ENCODE peak calls at places on chromosome X, in ten cellular contexts. V is RPMI7951; M is GM18507; N is T1000; A is Calu3; I is activated CD4-positive, alpha-beta T cell treated with anti-CD3 and anti-CD28 coated beads, Interleukin-2, amount 50 U/mL, for 24 hours; B is GDM1; D is foreskin fibroblast; O is amniotic stem cell; U is T-helper 9 cell. P is an unnamed sample.

GRCh38 chrX:15165832-15166231 is 104.1 kb downstream of the ASB9 start:
- DNase-seq in A (no peak), B (no peak), N (no peak), M (no peak), V (no peak), D (no peak), U (no peak), I (no peak), O (no peak), P (no peak)

GRCh38 chrX:119618439-119618838 is 12.2 kb upstream of the NKRF start:
- DNase-seq in M (no peak), A (no peak), U (no peak), V (no peak), D (no peak), I (no peak), B (peak), N (no peak), O (no peak), P (no peak)

GRCh38 chrX:1853447-1853846 is 238.6 kb downstream of the ASMT start:
- DNase-seq in O (no peak), V (no peak), M (no peak), N (no peak), A (no peak), D (no peak), U (no peak), I (no peak), B (no peak), P (no peak)

GRCh38 chrX:95754411-95754810 is 930.2 kb upstream of the DIAPH2 start:
- DNase-seq in O (no peak), M (no peak), V (peak), B (no peak), I (no peak), N (no peak), U (no peak), D (peak), A (no peak), P (no peak)

GRCh38 chrX:129585691-129586090 is 45.6 kb downstream of the OCRL start:
- DNase-seq in B (no peak), N (no peak), A (no peak), D (no peak), O (no peak), V (no peak), U (no peak), M (no peak), I (no peak), P (no peak)

GRCh38 chrX:106955004-106955772 is 35.0 kb downstream of the CLDN2 start:
- DNase-seq in M (no peak), U (no peak), N (no peak), V (no peak), A (no peak), I (no peak), D (peak), O (no peak), B (no peak), P (no peak)

GRCh38 chrX:39293203-39293602 is 491.9 kb downstream of the MID1IP1 start:
- DNase-seq in V (no peak), I (no peak), A (no peak), U (no peak), M (no peak), N (no peak), B (no peak), D (no peak), O (no peak), P (no peak)

GRCh38 chrX:102129473-102129872 is 4.0 kb downstream of the TCEAL2 start:
- DNase-seq in U (no peak), V (peak), A (no peak), D (peak), M (no peak), N (no peak), B (no peak), O (no peak), I (no peak), P (no peak)

GRCh38 chrX:153992180-153992579 is 19.6 kb downstream of the TMEM187 start:
- DNase-seq in O (no peak), A (no peak), I (no peak), N (no peak), B (no peak), M (no peak), U (no peak), V (no peak), D (no peak), P (no peak)

GRCh38 chrX:150429577-150429976 is 66.5 kb downstream of the MAMLD1 start:
- DNase-seq in M (no peak), N (no peak), D (peak), O (no peak), A (no peak), U (no peak), B (no peak), V (peak), I (no peak), P (no peak)

GRCh38 chrX:154368630-154369452 is 5.6 kb downstream of the FLNA start:
- DNase-seq in V (peak), A (peak), N (peak), O (peak), B (peak), D (peak), M (no peak), I (peak), U (peak), P (peak)

GRCh38 chrX:118480172-118480571 is 15.4 kb upstream of the DOCK11 start:
- DNase-seq in N (no peak), I (no peak), B (no peak), V (no peak), O (no peak), U (no peak), A (no peak), D (no peak), M (no peak), P (no peak)

GRCh38 chrX:40772290-40772689 is 36.9 kb upstream of the MED14 start:
- DNase-seq in V (peak), M (no peak), N (peak), O (no peak), U (no peak), B (no peak), A (no peak), I (no peak), D (peak), P (no peak)

GRCh38 chrX:37905436-37906147 is 58.2 kb upstream of the DYNLT3 start:
- DNase-seq in B (no peak), N (peak), M (no peak), O (no peak), I (no peak), D (peak), A (peak), U (peak), V (peak), P (peak)

GRCh38 chrX:110851780-110852179 is 56.2 kb upstream of the CHRDL1 start:
- DNase-seq in I (no peak), M (no peak), N (no peak), B (no peak), V (peak), O (no peak), D (peak), U (no peak), A (peak), P (no peak)

GRCh38 chrX:133523526-133523925 is 108.2 kb upstream of the GPC4 start:
- DNase-seq in V (no peak), D (no peak), O (no peak), B (no peak), I (no peak), A (no peak), U (no peak), M (no peak), N (no peak), P (no peak)

GRCh38 chrX:130085551-130085986 is 24.7 kb downstream of the ELF4 start:
- DNase-seq in O (no peak), A (no peak), I (no peak), N (no peak), D (peak), V (peak), M (no peak), U (no peak), B (peak), P (no peak)

GRCh38 chrX:17559728-17560379 is 177.4 kb upstream of the SCML1 start:
- DNase-seq in B (no peak), V (peak), I (no peak), N (peak), D (peak), M (no peak), O (peak), U (no peak), A (peak), P (no peak)

GRCh38 chrX:129115104-129115503 is 408.2 kb downstream of the SMARCA1 start:
- DNase-seq in U (no peak), O (no peak), M (no peak), D (no peak), I (no peak), A (peak), N (no peak), V (no peak), B (peak), P (no peak)

GRCh38 chrX:38500886-38501285 is 60.5 kb upstream of the TSPAN7 start:
- DNase-seq in U (no peak), A (no peak), D (no peak), V (no peak), I (no peak), M (no peak), B (no peak), N (no peak), O (no peak), P (no peak)

GRCh38 chrX:21305799-21306336 is 68.3 kb upstream of the CNKSR2 start:
- DNase-seq in D (no peak), O (no peak), V (no peak), B (no peak), N (no peak), M (no peak), U (no peak), A (no peak), I (no peak), P (no peak)

GRCh38 chrX:2631743-2632532 is 59.2 kb upstream of the CD99 start:
- DNase-seq in N (no peak), I (no peak), O (no peak), A (no peak), U (no peak), B (no peak), V (no peak), D (no peak), M (no peak), P (no peak)

GRCh38 chrX:17531500-17531899 is 156.5 kb downstream of the NHS start:
- DNase-seq in O (no peak), A (no peak), N (no peak), V (no peak), B (no peak), D (no peak), U (no peak), I (no peak), M (no peak), P (no peak)

GRCh38 chrX:119677654-119677981 is 15.3 kb downstream of the SEPTIN6 start:
- DNase-seq in I (no peak), U (no peak), N (no peak), A (no peak), M (no peak), O (no peak), B (no peak), V (no peak), D (no peak), P (no peak)

GRCh38 chrX:19739683-19740082 is 147.7 kb downstream of the SH3KBP1 start:
- DNase-seq in I (peak), V (peak), O (peak), A (peak), U (peak), B (peak), N (peak), M (no peak), D (peak), P (peak)